ENCODE peak calls at places on chromosomes 7 and 10, in five cellular contexts. Z, S, C, D and P are unnamed samples.

GRCh38 chr7:129089521-129090212 is 34.8 kb upstream of the TNPO3 start:
- DNase-seq in Z (no peak), S (no peak), C (no peak), D (no peak), P (peak; percentile 30)

GRCh38 chr7:139989366-139990141 is 73.2 kb downstream of the PARP12 start:
- DNase-seq in Z (no peak), S (no peak), C (no peak), D (no peak), P (no peak)

GRCh38 chr10:119357389-119358139 is 150.2 kb downstream of the GRK5 start:
- DNase-seq in Z (no peak), S (no peak), C (no peak), D (peak; percentile 15), P (no peak)

GRCh38 chr10:110651044-110651958 is 7.2 kb downstream of the RBM20 start:
- DNase-seq in Z (no peak), S (no peak), C (no peak), D (peak; percentile 84), P (no peak)

GRCh38 chr7:141691540-141691939 is 10.4 kb downstream of the DENND11 start:
- DNase-seq in Z (no peak), S (no peak), C (no peak), D (no peak), P (no peak)

GRCh38 chr7:17986826-17987225 is 40.8 kb downstream of the PRPS1L1 start:
- DNase-seq in Z (no peak), S (no peak), C (no peak), D (peak; percentile 79), P (no peak)

GRCh38 chr10:43214956-43215561 is 51.8 kb downstream of the RASGEF1A start:
- DNase-seq in Z (peak; percentile 20), S (no peak), C (no peak), D (no peak), P (no peak)

GRCh38 chr7:20010877-20011276 is 206.3 kb downstream of the MACC1 start:
- DNase-seq in Z (no peak), S (no peak), C (no peak), D (no peak), P (no peak)

GRCh38 chr7:78020131-78020873 is 221.7 kb downstream of the PHTF2 start:
- DNase-seq in Z (peak; percentile 94), S (peak; percentile 49), C (no peak), D (peak; percentile 81), P (no peak)

GRCh38 chr10:3225589-3225988 is 53.0 kb upstream of the PITRM1 start:
- DNase-seq in Z (no peak), S (no peak), C (no peak), D (peak; percentile 59), P (no peak)

GRCh38 chr10:92593553-92594046 is 670 bp downstream of the KIF11 start:
- DNase-seq in Z (no peak), S (no peak), C (no peak), D (peak; percentile 35), P (no peak)

GRCh38 chr10:82813856-82814255 is 938.9 kb downstream of the NRG3 start:
- DNase-seq in Z (no peak), S (no peak), C (no peak), D (peak; percentile 47), P (no peak)

GRCh38 chr10:48199580-48200377 is 74.7 kb downstream of the FRMPD2 start:
- DNase-seq in Z (no peak), S (no peak), C (no peak), D (peak; percentile 66), P (no peak)

GRCh38 chr10:80861882-80862281 is 324.2 kb downstream of the SH2D4B start:
- DNase-seq in Z (no peak), S (no peak), C (no peak), D (no peak), P (no peak)

GRCh38 chr7:118158766-118159165 is 25.2 kb upstream of the LSM8 start:
- DNase-seq in Z (no peak), S (no peak), C (no peak), D (peak; percentile 8), P (no peak)

GRCh38 chr7:83468251-83468739 is 180.6 kb downstream of the SEMA3E start:
- DNase-seq in Z (peak; percentile 89), S (peak; percentile 15), C (peak; percentile 78), D (peak; percentile 98), P (peak; percentile 73)

GRCh38 chr7:22879718-22880306 is 57.2 kb upstream of the TOMM7 start:
- DNase-seq in Z (no peak), S (no peak), C (no peak), D (no peak), P (no peak)

GRCh38 chr10:91247360-91248111 is 27.1 kb downstream of the PCGF5 start:
- DNase-seq in Z (peak; percentile 34), S (no peak), C (no peak), D (peak; percentile 56), P (no peak)